ENCODE peak calls at places on chromosomes 16 and 17, in seven cellular contexts. D is HCT116, N is tibial artery, M is colonic mucosa, H is NCI-H146, G is NCI-H1092, C is DMS153. A is an unnamed sample.

GRCh38 chr16:83785455-83785854 is 22.3 kb upstream of the HSBP1 start:
- DNase-seq in D (no peak), N (no peak), M (no peak), H (no peak), G (no peak), C (no peak), A (no peak)

GRCh38 chr17:72691601-72692000 is 400.9 kb downstream of the SLC39A11 start:
- DNase-seq in D (no peak), N (no peak), M (no peak), H (no peak), G (no peak), C (no peak), A (no peak)

GRCh38 chr17:72120878-72121163 is at the start of gene SOX9:
- DNase-seq in D (peak; percentile 95), N (peak; percentile 90), M (peak; percentile 95), H (peak; percentile 96), G (peak; percentile 92), C (peak; percentile 90), A (peak; percentile 94)

GRCh38 chr16:84059111-84059510 is 16.5 kb upstream of the SLC38A8 start:
- DNase-seq in D (no peak), N (no peak), M (no peak), H (no peak), G (no peak), C (no peak), A (no peak)

GRCh38 chr16:14473488-14473887 is 156.6 kb downstream of the PARN start:
- DNase-seq in D (no peak), N (no peak), M (no peak), H (no peak), G (no peak), C (no peak), A (no peak)

GRCh38 chr17:82280537-82280936 is 7.0 kb upstream of the CSNK1D start:
- DNase-seq in D (no peak), N (no peak), M (no peak), H (no peak), G (no peak), C (no peak), A (no peak)

GRCh38 chr16:55622930-55623561 is 32.7 kb upstream of the SLC6A2 start:
- DNase-seq in D (peak; percentile 15), N (no peak), M (no peak), H (no peak), G (no peak), C (peak; percentile 14), A (peak; percentile 40)

GRCh38 chr16:31706925-31707324 is 166.7 kb upstream of the ZNF267 start:
- DNase-seq in D (no peak), N (no peak), M (no peak), H (no peak), G (no peak), C (no peak), A (no peak)

GRCh38 chr17:5526821-5527598 is 40.6 kb downstream of the MIS12 start:
- DNase-seq in D (peak; percentile 75), N (peak; percentile 89), M (peak; percentile 32), H (no peak), G (no peak), C (no peak), A (no peak)

GRCh38 chr17:81392909-81393654 is 2.2 kb upstream of the BAHCC1 start:
- DNase-seq in D (no peak), N (no peak), M (no peak), H (peak; percentile 52), G (no peak), C (no peak), A (no peak)

GRCh38 chr17:59327136-59327878 is 4.1 kb upstream of the YPEL2 start:
- DNase-seq in D (no peak), N (peak; percentile 4), M (no peak), H (no peak), G (no peak), C (no peak), A (no peak)

GRCh38 chr16:9007177-9007794 is 43.6 kb upstream of the USP7 start:
- DNase-seq in D (no peak), N (no peak), M (no peak), H (no peak), G (no peak), C (no peak), A (no peak)

GRCh38 chr16:49282690-49283375 is 1.2 kb upstream of the CBLN1 start:
- DNase-seq in D (no peak), N (no peak), M (peak; percentile 35), H (peak; percentile 28), G (peak; percentile 46), C (no peak), A (no peak)

GRCh38 chr17:49698005-49698404 is 9.8 kb downstream of the SLC35B1 start:
- DNase-seq in D (no peak), N (no peak), M (no peak), H (no peak), G (no peak), C (no peak), A (no peak)

GRCh38 chr17:40442392-40443195 is 656 bp upstream of the IGFBP4 start:
- DNase-seq in D (no peak), N (peak; percentile 86), M (peak; percentile 55), H (peak; percentile 42), G (no peak), C (peak; percentile 34), A (peak; percentile 40)

GRCh38 chr17:43553501-43554018 is 7.4 kb upstream of the ETV4 start:
- DNase-seq in D (no peak), N (no peak), M (no peak), H (no peak), G (no peak), C (no peak), A (no peak)

GRCh38 chr17:71726320-71726719 is 394.5 kb upstream of the SOX9 start:
- DNase-seq in D (no peak), N (no peak), M (no peak), H (peak; percentile 28), G (no peak), C (no peak), A (no peak)

GRCh38 chr17:28046034-28046825 is 3.8 kb downstream of the NLK start:
- DNase-seq in D (no peak), N (no peak), M (no peak), H (no peak), G (no peak), C (no peak), A (no peak)

GRCh38 chr17:77781536-77781935 is 177.0 kb upstream of the TNRC6C start:
- DNase-seq in D (no peak), N (no peak), M (no peak), H (no peak), G (no peak), C (no peak), A (no peak)

GRCh38 chr16:85312642-85313540 is 200.6 kb upstream of the CIBAR2 start:
- DNase-seq in D (no peak), N (peak; percentile 69), M (no peak), H (peak; percentile 65), G (no peak), C (no peak), A (no peak)

GRCh38 chr16:68668266-68668665 is 23.2 kb downstream of the CDH3 start:
- DNase-seq in D (no peak), N (no peak), M (no peak), H (no peak), G (no peak), C (no peak), A (no peak)

GRCh38 chr16:80580109-80580832 is 39.5 kb downstream of the DYNLRB2 start:
- DNase-seq in D (no peak), N (no peak), M (no peak), H (no peak), G (no peak), C (no peak), A (no peak)

GRCh38 chr16:4193920-4194319 is 48.0 kb downstream of the SRL start:
- DNase-seq in D (no peak), N (no peak), M (no peak), H (no peak), G (no peak), C (no peak), A (no peak)

GRCh38 chr16:74304164-74304834 is 7.7 kb downstream of the PSMD7 start:
- DNase-seq in D (no peak), N (no peak), M (no peak), H (no peak), G (no peak), C (no peak), A (peak; percentile 30)

GRCh38 chr16:88652763-88653065 is 1.9 kb upstream of the CYBA start:
- DNase-seq in D (no peak), N (no peak), M (no peak), H (no peak), G (no peak), C (no peak), A (no peak)

GRCh38 chr16:48101069-48101674 is 54.6 kb downstream of the ABCC12 start:
- DNase-seq in D (no peak), N (no peak), M (no peak), H (no peak), G (peak; percentile 15), C (no peak), A (no peak)

GRCh38 chr16:49470550-49470949 is 96.9 kb downstream of the C16orf78 start:
- DNase-seq in D (no peak), N (peak; percentile 23), M (peak; percentile 6), H (no peak), G (no peak), C (no peak), A (no peak)

GRCh38 chr17:76138234-76138895 is 2.7 kb downstream of the FOXJ1 start:
- DNase-seq in D (no peak), N (no peak), M (no peak), H (peak; percentile 74), G (peak; percentile 16), C (no peak), A (peak; percentile 41)

GRCh38 chr17:28916302-28916934 is 13.5 kb upstream of the DHRS13 start:
- DNase-seq in D (peak; percentile 13), N (no peak), M (peak; percentile 54), H (peak; percentile 6), G (peak; percentile 1), C (no peak), A (peak; percentile 59)

GRCh38 chr16:12589676-12590075 is 214.0 kb downstream of the CPPED1 start:
- DNase-seq in D (no peak), N (no peak), M (no peak), H (no peak), G (no peak), C (no peak), A (no peak)

A was measured in HT-29.